ENCODE peak calls at places on chromosomes 5 and 9, in seven cellular contexts. One of them, this sample, is unnamed.

GRCh38 chr9:69768716-69769115 is 8.9 kb upstream of the PTAR1 start:
- DNase-seq in ovary: no peak
- DNase-seq in esophagus muscularis mucosa: no peak
- DNase-seq in spleen: no peak
- DNase-seq in IMR-90: peak
- DNase-seq in stomach: no peak
- DNase-seq in heart left ventricle: no peak
- DNase-seq in this sample: no peak

GRCh38 chr5:83844320-83845068 is 123.8 kb upstream of the HAPLN1 start:
- DNase-seq in heart left ventricle: no peak
- DNase-seq in ovary: no peak
- DNase-seq in IMR-90: peak
- DNase-seq in esophagus muscularis mucosa: no peak
- DNase-seq in spleen: no peak
- DNase-seq in stomach: no peak
- DNase-seq in this sample: no peak

GRCh38 chr5:125326114-125326513 is 579.7 kb upstream of the ZNF608 start:
- DNase-seq in heart left ventricle: peak
- DNase-seq in ovary: no peak
- DNase-seq in stomach: peak
- DNase-seq in esophagus muscularis mucosa: no peak
- DNase-seq in IMR-90: peak
- DNase-seq in spleen: no peak
- DNase-seq in this sample: no peak

GRCh38 chr9:104256031-104256709 is 162.1 kb downstream of the SMC2 start:
- DNase-seq in esophagus muscularis mucosa: no peak
- DNase-seq in stomach: no peak
- DNase-seq in ovary: no peak
- DNase-seq in spleen: no peak
- DNase-seq in heart left ventricle: no peak
- DNase-seq in IMR-90: no peak
- DNase-seq in this sample: no peak

GRCh38 chr9:123564652-123565051 is 208.7 kb downstream of the CRB2 start:
- DNase-seq in esophagus muscularis mucosa: no peak
- DNase-seq in heart left ventricle: no peak
- DNase-seq in stomach: no peak
- DNase-seq in spleen: no peak
- DNase-seq in IMR-90: no peak
- DNase-seq in ovary: no peak
- DNase-seq in this sample: no peak

GRCh38 chr5:98173334-98173733 is 600.1 kb upstream of the RGMB start:
- DNase-seq in IMR-90: peak
- DNase-seq in heart left ventricle: no peak
- DNase-seq in spleen: no peak
- DNase-seq in ovary: no peak
- DNase-seq in esophagus muscularis mucosa: no peak
- DNase-seq in stomach: no peak
- DNase-seq in this sample: no peak

GRCh38 chr5:68447121-68447520 is 231.6 kb downstream of the PIK3R1 start:
- DNase-seq in stomach: no peak
- DNase-seq in ovary: no peak
- DNase-seq in esophagus muscularis mucosa: no peak
- DNase-seq in IMR-90: no peak
- DNase-seq in spleen: no peak
- DNase-seq in heart left ventricle: no peak
- DNase-seq in this sample: no peak

GRCh38 chr5:75734913-75735789 is 17.9 kb upstream of the POC5 start:
- DNase-seq in spleen: no peak
- DNase-seq in esophagus muscularis mucosa: no peak
- DNase-seq in heart left ventricle: no peak
- DNase-seq in ovary: no peak
- DNase-seq in stomach: peak
- DNase-seq in IMR-90: peak
- DNase-seq in this sample: no peak

GRCh38 chr9:129483467-129484324 is 137.2 kb downstream of the C9orf50 start:
- DNase-seq in stomach: peak
- DNase-seq in esophagus muscularis mucosa: peak
- DNase-seq in heart left ventricle: peak
- DNase-seq in spleen: peak
- DNase-seq in ovary: peak
- DNase-seq in IMR-90: peak
- DNase-seq in this sample: peak

GRCh38 chr5:33684760-33685159 is 207.0 kb downstream of the ADAMTS12 start:
- DNase-seq in ovary: no peak
- DNase-seq in heart left ventricle: no peak
- DNase-seq in esophagus muscularis mucosa: no peak
- DNase-seq in stomach: no peak
- DNase-seq in IMR-90: no peak
- DNase-seq in spleen: no peak
- DNase-seq in this sample: no peak

GRCh38 chr9:34654317-34655083 is 2.5 kb downstream of the IL11RA start:
- DNase-seq in esophagus muscularis mucosa: no peak
- DNase-seq in stomach: peak
- DNase-seq in spleen: peak
- DNase-seq in heart left ventricle: peak
- DNase-seq in ovary: peak
- DNase-seq in IMR-90: peak
- DNase-seq in this sample: peak

GRCh38 chr5:56314536-56314935 is 81.4 kb upstream of the ANKRD55 start:
- DNase-seq in IMR-90: no peak
- DNase-seq in esophagus muscularis mucosa: no peak
- DNase-seq in heart left ventricle: no peak
- DNase-seq in stomach: no peak
- DNase-seq in spleen: no peak
- DNase-seq in ovary: no peak
- DNase-seq in this sample: no peak

GRCh38 chr9:84481819-84482218 is 141.3 kb upstream of the SLC28A3 start:
- DNase-seq in stomach: no peak
- DNase-seq in heart left ventricle: no peak
- DNase-seq in ovary: no peak
- DNase-seq in IMR-90: no peak
- DNase-seq in esophagus muscularis mucosa: no peak
- DNase-seq in spleen: no peak
- DNase-seq in this sample: no peak

GRCh38 chr5:67774153-67774552 is 441.4 kb upstream of the PIK3R1 start:
- DNase-seq in IMR-90: no peak
- DNase-seq in esophagus muscularis mucosa: no peak
- DNase-seq in spleen: no peak
- DNase-seq in ovary: no peak
- DNase-seq in heart left ventricle: no peak
- DNase-seq in stomach: no peak
- DNase-seq in this sample: no peak

GRCh38 chr9:125190371-125190801 is 783 bp upstream of the PPP6C start:
- DNase-seq in stomach: no peak
- DNase-seq in ovary: no peak
- DNase-seq in spleen: peak
- DNase-seq in IMR-90: no peak
- DNase-seq in heart left ventricle: no peak
- DNase-seq in esophagus muscularis mucosa: no peak
- DNase-seq in this sample: no peak

GRCh38 chr5:59542841-59543825 is 350.4 kb downstream of the PDE4D start:
- DNase-seq in stomach: peak
- DNase-seq in esophagus muscularis mucosa: no peak
- DNase-seq in spleen: no peak
- DNase-seq in IMR-90: no peak
- DNase-seq in heart left ventricle: peak
- DNase-seq in ovary: no peak
- DNase-seq in this sample: no peak

GRCh38 chr9:138077126-138077525 is 199.5 kb downstream of the CACNA1B start:
- DNase-seq in IMR-90: no peak
- DNase-seq in spleen: peak
- DNase-seq in heart left ventricle: peak
- DNase-seq in stomach: peak
- DNase-seq in esophagus muscularis mucosa: peak
- DNase-seq in ovary: no peak
- DNase-seq in this sample: peak

GRCh38 chr5:173671121-173671949 is 54.9 kb upstream of the BOD1 start:
- DNase-seq in ovary: no peak
- DNase-seq in heart left ventricle: peak
- DNase-seq in stomach: peak
- DNase-seq in spleen: no peak
- DNase-seq in IMR-90: no peak
- DNase-seq in esophagus muscularis mucosa: no peak
- DNase-seq in this sample: peak

GRCh38 chr5:33180900-33181299 is 259.9 kb upstream of the TARS1 start:
- DNase-seq in esophagus muscularis mucosa: no peak
- DNase-seq in heart left ventricle: no peak
- DNase-seq in stomach: no peak
- DNase-seq in IMR-90: peak
- DNase-seq in ovary: no peak
- DNase-seq in spleen: no peak
- DNase-seq in this sample: no peak

GRCh38 chr5:139431706-139432105 is 7.6 kb downstream of the DNAJC18 start:
- DNase-seq in ovary: no peak
- DNase-seq in stomach: no peak
- DNase-seq in esophagus muscularis mucosa: no peak
- DNase-seq in IMR-90: peak
- DNase-seq in heart left ventricle: no peak
- DNase-seq in spleen: no peak
- DNase-seq in this sample: no peak

GRCh38 chr9:87535817-87536539 is 38.3 kb downstream of the DAPK1 start:
- DNase-seq in ovary: no peak
- DNase-seq in spleen: no peak
- DNase-seq in stomach: no peak
- DNase-seq in esophagus muscularis mucosa: peak
- DNase-seq in heart left ventricle: no peak
- DNase-seq in IMR-90: no peak
- DNase-seq in this sample: no peak

GRCh38 chr9:75700252-75700640 is 190.2 kb upstream of the PCSK5 start:
- DNase-seq in spleen: no peak
- DNase-seq in esophagus muscularis mucosa: no peak
- DNase-seq in heart left ventricle: no peak
- DNase-seq in ovary: no peak
- DNase-seq in IMR-90: no peak
- DNase-seq in stomach: no peak
- DNase-seq in this sample: no peak
- TF ChIP-seq POLR2A in spleen: no peak
- TF ChIP-seq POLR2A in esophagus muscularis mucosa: no peak
- TF ChIP-seq POLR2A in heart left ventricle: no peak
- TF ChIP-seq POLR2A in ovary: no peak
- TF ChIP-seq POLR2A in IMR-90: no peak
- TF ChIP-seq POLR2A in stomach: no peak
- TF ChIP-seq POLR2A in this sample: no peak

GRCh38 chr5:128537999-128538248 is at the start of gene FBN2:
- DNase-seq in stomach: no peak
- DNase-seq in ovary: no peak
- DNase-seq in esophagus muscularis mucosa: no peak
- DNase-seq in heart left ventricle: no peak
- DNase-seq in spleen: peak
- DNase-seq in IMR-90: no peak
- DNase-seq in this sample: no peak

GRCh38 chr5:128537306-128537998 is 593 bp downstream of the FBN2 start:
- DNase-seq in spleen: peak
- DNase-seq in heart left ventricle: peak
- DNase-seq in esophagus muscularis mucosa: no peak
- DNase-seq in stomach: no peak
- DNase-seq in ovary: no peak
- DNase-seq in IMR-90: peak
- DNase-seq in this sample: no peak

GRCh38 chr5:128535225-128535624 is 2.8 kb downstream of the FBN2 start:
- DNase-seq in ovary: no peak
- DNase-seq in IMR-90: no peak
- DNase-seq in esophagus muscularis mucosa: no peak
- DNase-seq in heart left ventricle: no peak
- DNase-seq in spleen: no peak
- DNase-seq in stomach: no peak
- DNase-seq in this sample: no peak

GRCh38 chr5:128536861-128537305 is 1.2 kb downstream of the FBN2 start:
- DNase-seq in esophagus muscularis mucosa: no peak
- DNase-seq in stomach: no peak
- DNase-seq in spleen: no peak
- DNase-seq in ovary: no peak
- DNase-seq in heart left ventricle: no peak
- DNase-seq in IMR-90: peak
- DNase-seq in this sample: no peak

DNA sequence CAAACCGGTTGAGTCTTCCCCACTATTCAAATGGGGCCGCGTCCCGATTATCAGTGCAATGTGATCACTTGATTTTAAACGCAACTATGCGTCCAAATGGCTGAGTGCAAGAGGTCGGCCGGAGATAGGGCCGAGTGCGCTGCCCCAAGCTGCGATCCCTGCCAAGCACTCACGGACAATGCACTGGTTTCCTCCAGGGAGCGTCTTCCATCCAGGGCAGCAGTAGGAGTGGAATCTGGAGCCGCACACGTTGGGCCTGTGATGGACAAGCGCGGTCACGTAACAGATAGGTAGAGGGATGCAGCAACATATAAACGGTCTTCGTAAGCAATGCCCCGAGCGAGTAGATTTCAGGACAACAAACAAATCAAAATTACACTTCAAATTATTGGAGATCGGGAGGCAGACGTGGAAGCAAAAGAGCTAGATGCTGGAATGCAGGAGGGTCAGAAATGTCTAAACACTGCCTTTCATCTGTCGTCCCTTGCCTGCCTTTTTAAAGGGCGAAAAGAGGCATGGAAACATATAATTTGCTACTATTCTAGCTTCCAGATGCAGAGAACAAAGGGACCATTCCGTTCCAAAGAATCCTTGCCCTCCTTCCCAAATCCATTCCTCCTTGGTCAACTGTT is 1.7 kb downstream of the FBN2 start:
- DNase-seq in spleen: no peak
- DNase-seq in IMR-90: peak
- DNase-seq in stomach: no peak
- DNase-seq in esophagus muscularis mucosa: no peak
- DNase-seq in ovary: no peak
- DNase-seq in heart left ventricle: no peak
- DNase-seq in this sample: no peak
- H3K4me3 ChIP-seq in spleen: peak
- H3K4me3 ChIP-seq in IMR-90: peak
- H3K4me3 ChIP-seq in stomach: no peak
- H3K4me3 ChIP-seq in esophagus muscularis mucosa: peak
- H3K4me3 ChIP-seq in ovary: peak
- H3K4me3 ChIP-seq in heart left ventricle: peak
- H3K4me3 ChIP-seq in this sample: no peak

GRCh38 chr5:138339464-138339863 is 1.4 kb downstream of the FAM53C start:
- DNase-seq in IMR-90: no peak
- DNase-seq in stomach: no peak
- DNase-seq in ovary: no peak
- DNase-seq in spleen: no peak
- DNase-seq in heart left ventricle: no peak
- DNase-seq in esophagus muscularis mucosa: no peak
- DNase-seq in this sample: no peak
- TF ChIP-seq POLR2A in IMR-90: no peak
- TF ChIP-seq POLR2A in stomach: no peak
- TF ChIP-seq POLR2A in ovary: no peak
- TF ChIP-seq POLR2A in spleen: no peak
- TF ChIP-seq POLR2A in heart left ventricle: no peak
- TF ChIP-seq POLR2A in esophagus muscularis mucosa: no peak
- TF ChIP-seq POLR2A in this sample: no peak

DNA sequence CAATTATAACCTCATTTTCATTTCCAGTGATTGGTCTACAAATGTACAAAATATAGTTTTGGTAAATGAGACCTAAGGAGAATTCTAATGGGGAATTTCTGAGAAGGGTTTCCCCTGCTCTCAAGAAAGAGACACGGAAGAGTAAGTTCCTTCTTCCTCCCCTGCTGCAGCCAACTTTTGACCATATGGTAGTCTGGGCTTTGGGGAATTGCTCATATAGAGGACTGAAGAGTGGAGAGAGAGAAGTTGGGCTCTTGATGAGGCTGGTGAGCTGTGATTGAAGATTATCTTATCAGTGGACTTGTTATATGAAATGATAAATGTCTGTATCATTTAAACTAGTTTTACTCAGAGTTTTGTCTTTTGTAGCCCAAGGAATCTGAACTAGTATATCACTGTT is 4.3 kb upstream of the LNPEP start:
- DNase-seq in heart left ventricle: no peak
- DNase-seq in esophagus muscularis mucosa: no peak
- DNase-seq in spleen: no peak
- DNase-seq in stomach: no peak
- DNase-seq in ovary: no peak
- DNase-seq in IMR-90: no peak
- DNase-seq in this sample: no peak
- H3K4me3 ChIP-seq in heart left ventricle: no peak
- H3K4me3 ChIP-seq in esophagus muscularis mucosa: no peak
- H3K4me3 ChIP-seq in spleen: peak
- H3K4me3 ChIP-seq in stomach: no peak
- H3K4me3 ChIP-seq in ovary: no peak
- H3K4me3 ChIP-seq in IMR-90: no peak
- H3K4me3 ChIP-seq in this sample: no peak